ENCODE peak calls at places on chromosomes 11 and 22, in four cellular contexts. One of them, this sample, is unnamed.

GRCh38 chr11:71301858-71302533 is 49.6 kb upstream of the SHANK2 start:
- DNase-seq in GM10248: no peak
- DNase-seq in CD4-positive, alpha-beta T cell: no peak
- DNase-seq in fibroblast of mammary gland: no peak
- DNase-seq in this sample: no peak

GRCh38 chr11:1573847-1574255 is 1.8 kb upstream of the DUSP8 start:
- DNase-seq in GM10248: peak
- DNase-seq in CD4-positive, alpha-beta T cell: peak
- DNase-seq in fibroblast of mammary gland: no peak
- DNase-seq in this sample: no peak

GRCh38 chr11:64539711-64540420 is 51.2 kb upstream of the SLC22A12 start:
- DNase-seq in GM10248: no peak
- DNase-seq in CD4-positive, alpha-beta T cell: no peak
- DNase-seq in fibroblast of mammary gland: no peak
- DNase-seq in this sample: no peak

GRCh38 chr11:33214187-33214586 is 43.0 kb upstream of the HIPK3 start:
- DNase-seq in GM10248: no peak
- DNase-seq in CD4-positive, alpha-beta T cell: no peak
- DNase-seq in fibroblast of mammary gland: peak
- DNase-seq in this sample: no peak

GRCh38 chr11:6523253-6523652 is 26.2 kb downstream of the DNHD1 start:
- DNase-seq in GM10248: no peak
- DNase-seq in CD4-positive, alpha-beta T cell: no peak
- DNase-seq in fibroblast of mammary gland: peak
- DNase-seq in this sample: no peak

GRCh38 chr11:126512741-126513715 is 157.5 kb downstream of the ST3GAL4 start:
- DNase-seq in GM10248: no peak
- DNase-seq in CD4-positive, alpha-beta T cell: no peak
- DNase-seq in fibroblast of mammary gland: no peak
- DNase-seq in this sample: no peak

GRCh38 chr11:2379471-2380174 is 2.5 kb downstream of the CD81 start:
- DNase-seq in GM10248: no peak
- DNase-seq in CD4-positive, alpha-beta T cell: no peak
- DNase-seq in fibroblast of mammary gland: peak
- DNase-seq in this sample: no peak

GRCh38 chr11:78995166-78995565 is 420.5 kb upstream of the NARS2 start:
- DNase-seq in GM10248: no peak
- DNase-seq in CD4-positive, alpha-beta T cell: no peak
- DNase-seq in fibroblast of mammary gland: no peak
- DNase-seq in this sample: no peak

GRCh38 chr11:116194156-116194904 is 578.5 kb downstream of the BUD13 start:
- DNase-seq in GM10248: no peak
- DNase-seq in CD4-positive, alpha-beta T cell: no peak
- DNase-seq in fibroblast of mammary gland: no peak
- DNase-seq in this sample: no peak

GRCh38 chr11:12906501-12906900 is 102.6 kb upstream of the RASSF10 start:
- DNase-seq in GM10248: no peak
- DNase-seq in CD4-positive, alpha-beta T cell: no peak
- DNase-seq in fibroblast of mammary gland: no peak
- DNase-seq in this sample: no peak

GRCh38 chr11:78929906-78930220 is 355.2 kb upstream of the NARS2 start:
- DNase-seq in GM10248: no peak
- DNase-seq in CD4-positive, alpha-beta T cell: no peak
- DNase-seq in fibroblast of mammary gland: no peak
- DNase-seq in this sample: no peak

GRCh38 chr11:17389957-17390649 is 1.6 kb upstream of the KCNJ11 start:
- DNase-seq in GM10248: no peak
- DNase-seq in CD4-positive, alpha-beta T cell: peak
- DNase-seq in fibroblast of mammary gland: no peak
- DNase-seq in this sample: no peak

GRCh38 chr11:60515144-60515855 is at the start of gene MS4A13:
- DNase-seq in GM10248: no peak
- DNase-seq in CD4-positive, alpha-beta T cell: no peak
- DNase-seq in fibroblast of mammary gland: no peak
- DNase-seq in this sample: no peak

GRCh38 chr11:131668867-131669780 is 298.7 kb downstream of the NTM start:
- DNase-seq in GM10248: peak
- DNase-seq in CD4-positive, alpha-beta T cell: no peak
- DNase-seq in fibroblast of mammary gland: peak
- DNase-seq in this sample: no peak

GRCh38 chr11:19344661-19345518 is 104.1 kb upstream of the E2F8 start:
- DNase-seq in GM10248: peak
- DNase-seq in CD4-positive, alpha-beta T cell: no peak
- DNase-seq in fibroblast of mammary gland: peak
- DNase-seq in this sample: peak

GRCh38 chr11:69249641-69250502 is 44.1 kb upstream of the MYEOV start:
- DNase-seq in GM10248: no peak
- DNase-seq in CD4-positive, alpha-beta T cell: no peak
- DNase-seq in fibroblast of mammary gland: peak
- DNase-seq in this sample: no peak

GRCh38 chr11:76695133-76695532 is 24.6 kb upstream of the LRRC32 start:
- DNase-seq in GM10248: no peak
- DNase-seq in CD4-positive, alpha-beta T cell: no peak
- DNase-seq in fibroblast of mammary gland: no peak
- DNase-seq in this sample: no peak

DNA sequence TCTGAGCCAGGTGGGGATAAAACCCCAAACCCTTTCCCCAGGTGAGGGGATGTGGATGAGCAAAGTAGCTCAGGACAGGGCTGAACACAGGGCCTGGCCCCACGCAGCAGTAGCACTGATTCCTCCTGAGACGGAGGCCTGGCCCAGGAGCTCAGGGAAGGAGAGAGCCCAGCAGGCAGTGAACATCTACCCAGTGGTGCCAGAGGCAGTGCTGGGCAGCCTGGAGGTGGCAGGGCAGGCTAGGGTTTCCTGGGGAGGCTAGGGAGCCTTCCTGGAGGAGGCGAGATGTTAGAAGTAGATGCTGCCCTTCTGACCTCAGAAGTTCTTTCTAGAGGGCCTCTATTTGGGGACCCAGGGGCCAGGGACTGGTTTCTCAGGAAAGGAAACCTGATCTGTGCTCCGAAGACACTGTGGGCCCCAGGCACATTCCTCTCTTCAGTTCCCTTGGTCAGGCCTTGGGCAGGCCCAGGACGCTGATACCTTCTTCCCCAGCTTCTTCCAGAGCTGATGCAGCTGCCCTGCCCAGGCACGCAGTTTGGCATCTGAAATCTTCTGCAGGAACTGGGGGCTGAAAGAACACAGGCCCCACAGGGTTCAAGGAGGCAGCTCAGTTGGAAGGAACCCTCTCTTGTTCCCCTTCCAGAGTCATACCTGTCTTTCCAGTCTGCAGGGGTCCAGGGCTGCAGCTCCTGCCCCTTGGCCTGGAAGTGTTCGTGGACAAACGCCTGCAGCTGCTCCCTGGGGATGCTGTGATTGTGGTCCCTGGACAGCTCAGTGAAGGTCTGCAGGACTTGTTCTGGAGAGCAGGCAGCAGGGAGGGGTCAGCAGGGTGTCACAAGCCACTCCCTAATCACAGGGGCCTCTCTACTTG is 16.8 kb downstream of the TREH start:
- DNase-seq in GM10248: no peak
- DNase-seq in CD4-positive, alpha-beta T cell: no peak
- DNase-seq in fibroblast of mammary gland: no peak
- DNase-seq in this sample: no peak
- TF ChIP-seq CTCF in GM10248: no peak
- TF ChIP-seq CTCF in CD4-positive, alpha-beta T cell: no peak
- TF ChIP-seq CTCF in fibroblast of mammary gland: no peak
- TF ChIP-seq CTCF in this sample: no peak

DNA sequence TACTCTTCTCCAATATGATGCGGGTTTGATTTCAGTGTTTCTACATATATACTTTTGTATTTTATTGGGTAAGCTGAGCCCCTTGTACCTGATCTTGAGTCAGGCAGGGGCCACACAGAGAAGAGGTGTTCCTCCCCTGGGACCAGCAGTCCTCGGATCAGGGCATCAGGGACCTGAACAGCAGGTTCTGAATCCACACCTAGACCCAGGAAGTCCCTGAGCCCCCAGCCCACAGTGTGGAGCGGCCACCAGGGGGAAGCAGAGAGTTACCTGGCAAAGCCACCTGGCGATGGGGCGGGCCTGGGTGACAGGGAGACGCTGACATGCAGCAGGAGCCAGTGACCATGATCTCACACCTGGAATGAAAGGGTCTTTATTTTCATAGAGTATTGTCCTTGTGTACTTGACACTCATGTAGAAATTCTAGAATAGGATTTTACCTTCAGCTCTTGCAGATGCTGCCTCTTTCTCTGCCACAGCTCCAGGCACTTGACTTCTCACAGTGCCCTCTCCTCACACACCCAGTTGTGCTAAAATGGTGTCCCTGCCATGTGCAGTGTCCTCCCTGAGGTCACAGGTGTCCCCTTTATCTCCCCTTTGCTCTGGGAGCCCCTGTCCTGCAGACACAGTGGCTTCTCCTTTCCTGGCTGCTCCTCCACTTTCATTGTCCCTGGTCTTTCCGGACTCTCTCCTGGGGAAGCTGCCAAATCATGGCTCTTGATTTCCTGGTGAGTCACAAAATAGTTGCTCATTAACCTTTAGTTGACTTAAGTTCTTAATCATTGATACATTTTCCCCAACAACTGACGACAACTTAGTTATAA is 48.5 kb downstream of the GGTLC2 start:
- DNase-seq in GM10248: peak
- DNase-seq in CD4-positive, alpha-beta T cell: peak
- DNase-seq in fibroblast of mammary gland: peak
- DNase-seq in this sample: peak
- TF ChIP-seq CTCF in GM10248: peak
- TF ChIP-seq CTCF in CD4-positive, alpha-beta T cell: peak
- TF ChIP-seq CTCF in fibroblast of mammary gland: peak
- TF ChIP-seq CTCF in this sample: peak

GRCh38 chr22:19105867-19106802 is 16.1 kb downstream of the DGCR2 start:
- DNase-seq in GM10248: no peak
- DNase-seq in CD4-positive, alpha-beta T cell: peak
- DNase-seq in fibroblast of mammary gland: no peak
- DNase-seq in this sample: no peak
- TF ChIP-seq CTCF in GM10248: peak
- TF ChIP-seq CTCF in CD4-positive, alpha-beta T cell: peak
- TF ChIP-seq CTCF in fibroblast of mammary gland: peak
- TF ChIP-seq CTCF in this sample: peak

DNA sequence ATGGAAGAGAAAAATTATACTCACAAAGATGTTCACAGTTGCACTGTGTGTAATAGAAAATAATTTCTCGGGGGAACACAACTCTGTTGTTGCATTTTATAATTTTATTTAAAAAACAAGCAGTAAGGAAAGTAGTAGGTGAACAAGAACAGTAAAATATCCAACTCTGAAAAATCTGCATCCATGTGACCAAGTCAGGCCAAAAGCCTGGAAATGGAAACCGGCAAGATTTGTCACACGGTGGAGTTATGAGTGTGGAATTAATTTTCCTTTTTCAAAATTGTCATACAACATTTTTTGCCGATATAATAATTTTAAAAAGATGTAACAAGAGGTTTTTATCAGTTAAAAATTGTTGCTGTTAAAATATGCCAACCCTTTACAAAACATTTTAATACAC is 1421.5 kb downstream of the BRD1 start:
- DNase-seq in GM10248: no peak
- DNase-seq in CD4-positive, alpha-beta T cell: no peak
- DNase-seq in fibroblast of mammary gland: no peak
- DNase-seq in this sample: no peak
- TF ChIP-seq CTCF in GM10248: no peak
- TF ChIP-seq CTCF in CD4-positive, alpha-beta T cell: no peak
- TF ChIP-seq CTCF in fibroblast of mammary gland: no peak
- TF ChIP-seq CTCF in this sample: no peak

GRCh38 chr22:36904260-36904659 is 9.2 kb upstream of the CSF2RB start:
- DNase-seq in GM10248: no peak
- DNase-seq in CD4-positive, alpha-beta T cell: no peak
- DNase-seq in fibroblast of mammary gland: no peak
- DNase-seq in this sample: no peak
- TF ChIP-seq CTCF in GM10248: no peak
- TF ChIP-seq CTCF in CD4-positive, alpha-beta T cell: no peak
- TF ChIP-seq CTCF in fibroblast of mammary gland: no peak
- TF ChIP-seq CTCF in this sample: peak

GRCh38 chr11:14793546-14793945 is 98.5 kb downstream of the CYP2R1 start:
- DNase-seq in GM10248: no peak
- DNase-seq in CD4-positive, alpha-beta T cell: no peak
- DNase-seq in fibroblast of mammary gland: no peak
- DNase-seq in this sample: no peak

GRCh38 chr11:14784230-14784629 is 107.8 kb downstream of the CYP2R1 start:
- DNase-seq in GM10248: no peak
- DNase-seq in CD4-positive, alpha-beta T cell: no peak
- DNase-seq in fibroblast of mammary gland: no peak
- DNase-seq in this sample: no peak

DNA sequence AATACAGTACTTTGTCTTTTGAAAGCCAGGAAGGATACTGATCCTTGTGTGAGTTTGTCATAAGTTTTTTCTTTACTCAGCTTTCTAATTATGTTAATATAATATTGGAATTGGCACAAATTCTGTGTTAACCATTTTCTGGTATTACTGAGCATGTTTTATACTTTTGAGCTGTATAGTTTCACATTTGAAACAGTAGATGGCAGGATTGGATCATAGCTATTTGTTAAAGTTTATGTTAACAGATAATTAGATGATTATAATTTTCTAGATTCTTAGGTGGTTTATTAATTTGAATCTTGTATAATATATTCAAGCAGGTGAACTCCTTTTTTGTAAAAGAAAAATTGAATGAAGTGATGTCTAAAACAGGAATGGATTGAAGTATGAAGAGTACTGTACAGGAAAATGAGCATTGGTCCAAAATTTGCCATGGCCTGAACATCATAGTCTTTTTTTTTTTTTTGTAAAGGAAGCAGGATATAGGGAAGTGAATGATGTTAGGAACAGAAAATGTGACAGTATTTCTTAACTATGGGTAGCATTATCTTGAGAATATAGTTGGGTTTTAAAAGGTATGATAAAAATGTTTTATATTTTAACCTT is 102.0 kb downstream of the CYP2R1 start:
- DNase-seq in GM10248: no peak
- DNase-seq in CD4-positive, alpha-beta T cell: no peak
- DNase-seq in fibroblast of mammary gland: peak
- DNase-seq in this sample: no peak
- TF ChIP-seq CTCF in GM10248: peak
- TF ChIP-seq CTCF in CD4-positive, alpha-beta T cell: peak
- TF ChIP-seq CTCF in fibroblast of mammary gland: peak
- TF ChIP-seq CTCF in this sample: peak

GRCh38 chr11:39724404-39724803 is 1735.0 kb downstream of the LRRC4C start:
- DNase-seq in GM10248: no peak
- DNase-seq in CD4-positive, alpha-beta T cell: no peak
- DNase-seq in fibroblast of mammary gland: no peak
- DNase-seq in this sample: no peak
- TF ChIP-seq CTCF in GM10248: no peak
- TF ChIP-seq CTCF in CD4-positive, alpha-beta T cell: no peak
- TF ChIP-seq CTCF in fibroblast of mammary gland: no peak
- TF ChIP-seq CTCF in this sample: peak

This sample was measured in progenitor cell of endocrine pancreas.